ENCODE peak calls at places on chromosomes 13 and 19, in eight cellular contexts. P is GOT3; N is HFFc6; D is activated CD8-positive, alpha-beta memory T cell treated with anti-CD3 and anti-CD28 coated beads for 24 hours; Y is stimulated activated CD8-positive, alpha-beta memory T cell treated with anti-CD3 and anti-CD28 coated beads, Interleukin-2, amount 100 ng/mL, for 1 hour; T is EL; V is small intestine; L is lung. J is an unnamed sample.

GRCh38 chr13:27296496-27296895 is 25.9 kb downstream of the RASL11A start:
- DNase-seq in P (no peak), N (peak), D (no peak), Y (no peak), T (no peak), V (no peak), L (no peak), J (no peak)

GRCh38 chr19:53945441-53945840 is 17.3 kb upstream of the CACNG8 start:
- DNase-seq in P (no peak), N (no peak), D (no peak), Y (no peak), T (no peak), V (no peak), L (no peak), J (no peak)

GRCh38 chr19:589693-590395 is at the start of gene HCN2:
- DNase-seq in P (no peak), N (no peak), D (no peak), Y (no peak), T (no peak), V (no peak), L (no peak), J (no peak)

GRCh38 chr13:74575729-74576125 is 441.5 kb upstream of the KLF12 start:
- DNase-seq in P (no peak), N (peak), D (peak), Y (peak), T (peak), V (peak), L (peak), J (no peak)

GRCh38 chr13:29745704-29746103 is 104.7 kb downstream of the UBL3 start:
- DNase-seq in P (no peak), N (no peak), D (no peak), Y (no peak), T (no peak), V (no peak), L (no peak), J (no peak)

GRCh38 chr19:54011507-54012211 is 20.2 kb downstream of the CACNG6 start:
- DNase-seq in P (no peak), N (no peak), D (no peak), Y (no peak), T (no peak), V (no peak), L (no peak), J (no peak)

GRCh38 chr19:7857727-7858701 is 16.2 kb downstream of the PRR36 start:
- DNase-seq in P (no peak), N (no peak), D (no peak), Y (no peak), T (no peak), V (no peak), L (no peak), J (no peak)

GRCh38 chr13:29801737-29802305 is 48.6 kb downstream of the UBL3 start:
- DNase-seq in P (no peak), N (no peak), D (no peak), Y (no peak), T (no peak), V (no peak), L (no peak), J (no peak)

GRCh38 chr19:30719189-30719990 is 347.2 kb downstream of the ZNF536 start:
- DNase-seq in P (no peak), N (no peak), D (no peak), Y (no peak), T (peak), V (peak), L (no peak), J (no peak)

GRCh38 chr19:35754365-35755139 is 2.3 kb downstream of the HSPB6 start:
- DNase-seq in P (no peak), N (no peak), D (no peak), Y (no peak), T (no peak), V (no peak), L (no peak), J (no peak)

GRCh38 chr13:74193391-74193790 is 59.2 kb upstream of the KLF12 start:
- DNase-seq in P (no peak), N (no peak), D (no peak), Y (no peak), T (no peak), V (no peak), L (no peak), J (peak)

GRCh38 chr13:77907653-77908341 is 10.8 kb downstream of the EDNRB start:
- DNase-seq in P (no peak), N (no peak), D (no peak), Y (no peak), T (no peak), V (no peak), L (no peak), J (no peak)

GRCh38 chr19:6744381-6745288 is 5.2 kb downstream of the TRIP10 start:
- DNase-seq in P (no peak), N (peak), D (no peak), Y (no peak), T (peak), V (peak), L (peak), J (peak)

GRCh38 chr13:29449726-29450125 is 145.8 kb downstream of the SLC7A1 start:
- DNase-seq in P (no peak), N (no peak), D (no peak), Y (no peak), T (no peak), V (no peak), L (no peak), J (no peak)

GRCh38 chr13:80305737-80306136 is 35.2 kb downstream of the SPRY2 start:
- DNase-seq in P (no peak), N (no peak), D (no peak), Y (no peak), T (peak), V (no peak), L (no peak), J (no peak)

GRCh38 chr19:35104361-35104760 is 11.3 kb upstream of the FXYD3 start:
- DNase-seq in P (no peak), N (no peak), D (no peak), Y (no peak), T (no peak), V (no peak), L (no peak), J (no peak)

GRCh38 chr19:4586245-4586644 is 26.8 kb upstream of the SEMA6B start:
- DNase-seq in P (no peak), N (no peak), D (no peak), Y (no peak), T (no peak), V (no peak), L (no peak), J (no peak)

GRCh38 chr19:45211751-45212381 is 33.3 kb downstream of the BLOC1S3 start:
- DNase-seq in P (no peak), N (no peak), D (no peak), Y (no peak), T (no peak), V (no peak), L (peak), J (no peak)

GRCh38 chr19:3771906-3772450 is at the start of gene RAX2:
- DNase-seq in P (no peak), N (no peak), D (no peak), Y (no peak), T (no peak), V (no peak), L (no peak), J (no peak)

GRCh38 chr19:35378356-35378755 is 7.5 kb downstream of the GPR42 start:
- DNase-seq in P (no peak), N (no peak), D (no peak), Y (no peak), T (no peak), V (no peak), L (no peak), J (no peak)